ENCODE peak calls at places on chromosome 6, in seven cellular contexts. V, S, N, K, Z, D and J are unnamed samples.

GRCh38 chr6:24933868-24934401 is 1.8 kb downstream of the RIPOR2 start:
- DNase-seq in V (no peak), S (no peak), N (no peak), K (no peak), Z (peak), D (no peak), J (no peak)

GRCh38 chr6:22145823-22146379 is 150.9 kb downstream of the PRL start:
- DNase-seq in V (peak), S (no peak), N (no peak), K (no peak), Z (no peak), D (peak), J (no peak)

GRCh38 chr6:127340171-127340570 is 3.2 kb downstream of the ECHDC1 start:
- DNase-seq in V (no peak), S (no peak), N (no peak), K (no peak), Z (no peak), D (no peak), J (no peak)

GRCh38 chr6:38058022-38058421 is 238.5 kb downstream of the ZFAND3 start:
- DNase-seq in V (peak), S (no peak), N (no peak), K (no peak), Z (no peak), D (no peak), J (no peak)

GRCh38 chr6:107354470-107354869 is 104.9 kb downstream of the PDSS2 start:
- DNase-seq in V (no peak), S (no peak), N (no peak), K (no peak), Z (no peak), D (no peak), J (no peak)

GRCh38 chr6:146153040-146153758 is 124.3 kb downstream of the GRM1 start:
- DNase-seq in V (no peak), S (no peak), N (no peak), K (no peak), Z (no peak), D (no peak), J (no peak)

GRCh38 chr6:75532521-75532920 is 38.9 kb upstream of the FILIP1 start:
- DNase-seq in V (peak), S (no peak), N (no peak), K (no peak), Z (no peak), D (no peak), J (no peak)

GRCh38 chr6:113649276-113649675 is 207.9 kb upstream of the MARCKS start:
- DNase-seq in V (peak), S (no peak), N (no peak), K (no peak), Z (no peak), D (no peak), J (no peak)

GRCh38 chr6:165931675-165932074 is 236.0 kb downstream of the TBXT start:
- DNase-seq in V (no peak), S (no peak), N (no peak), K (no peak), Z (no peak), D (no peak), J (no peak)

GRCh38 chr6:139762587-139763031 is 388.2 kb upstream of the CITED2 start:
- DNase-seq in V (no peak), S (no peak), N (no peak), K (no peak), Z (no peak), D (no peak), J (no peak)

GRCh38 chr6:137547186-137547585 is 53.0 kb upstream of the OLIG3 start:
- DNase-seq in V (no peak), S (no peak), N (no peak), K (no peak), Z (no peak), D (no peak), J (no peak)

GRCh38 chr6:9295641-9296040 is 860.3 kb upstream of the SLC35B3 start:
- DNase-seq in V (no peak), S (no peak), N (no peak), K (no peak), Z (no peak), D (no peak), J (no peak)

GRCh38 chr6:117346142-117346930 is 79.4 kb downstream of the ROS1 start:
- DNase-seq in V (peak), S (no peak), N (no peak), K (no peak), Z (no peak), D (no peak), J (no peak)

GRCh38 chr6:168619560-168620314 is 178.8 kb downstream of the SMOC2 start:
- DNase-seq in V (no peak), S (no peak), N (no peak), K (no peak), Z (no peak), D (no peak), J (no peak)

GRCh38 chr6:170045981-170046667 is 244.8 kb downstream of the DLL1 start:
- DNase-seq in V (no peak), S (no peak), N (no peak), K (no peak), Z (peak), D (peak), J (no peak)

DNA sequence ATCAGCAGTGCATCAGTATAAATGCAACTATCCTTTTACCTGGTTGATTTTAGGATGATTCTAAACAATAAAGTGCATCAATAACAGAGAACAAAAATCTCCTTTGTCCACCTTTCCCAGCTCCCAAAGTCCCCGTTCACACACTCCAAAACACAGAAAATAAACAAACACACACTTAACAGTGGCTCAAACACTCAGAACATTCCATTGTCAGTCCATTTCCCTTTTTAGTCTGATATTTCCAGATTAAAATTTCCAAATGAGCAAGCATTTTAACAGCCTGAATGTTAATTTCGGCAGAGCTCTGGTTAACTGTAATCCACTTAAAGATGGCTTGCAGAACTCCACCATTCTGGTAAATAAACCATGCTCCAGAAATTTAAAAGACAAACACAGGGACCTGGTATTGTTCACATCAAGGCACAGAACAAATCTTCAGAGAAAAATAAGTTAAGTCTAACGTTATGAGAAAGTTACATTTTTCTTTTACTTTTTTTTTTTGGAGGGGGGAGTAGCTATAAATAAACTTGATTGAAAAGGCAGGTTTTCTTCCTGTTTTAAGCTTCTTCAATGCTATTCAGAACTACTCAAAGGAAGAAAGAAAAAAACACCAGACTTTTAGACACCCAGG is 100.8 kb downstream of the DST start:
- DNase-seq in V (no peak), S (no peak), N (no peak), K (no peak), Z (no peak), D (no peak), J (no peak)
- H3K27ac ChIP-seq in V (peak), S (peak), N (peak), K (peak), Z (peak), D (peak), J (peak)

GRCh38 chr6:143687604-143688003 is 9.8 kb downstream of the PHACTR2 start:
- DNase-seq in V (no peak), S (no peak), N (no peak), K (no peak), Z (no peak), D (no peak), J (no peak)
- H3K27ac ChIP-seq in V (peak), S (peak), N (peak), K (peak), Z (peak), D (peak), J (peak)

GRCh38 chr6:157323114-157323923 is at the start of gene TMEM242:
- DNase-seq in V (peak), S (peak), N (peak), K (peak), Z (peak), D (peak), J (peak)
- H3K27ac ChIP-seq in V (peak), S (peak), N (peak), K (peak), Z (peak), D (peak), J (peak)

GRCh38 chr6:152087096-152087495 is 279.6 kb downstream of the ESR1 start:
- DNase-seq in V (peak), S (no peak), N (no peak), K (no peak), Z (no peak), D (no peak), J (no peak)
- H3K27ac ChIP-seq in V (peak), S (no peak), N (no peak), K (no peak), Z (no peak), D (no peak), J (no peak)

GRCh38 chr6:159701413-159701999 is 8.5 kb upstream of the SOD2 start:
- DNase-seq in V (peak), S (peak), N (no peak), K (no peak), Z (no peak), D (no peak), J (no peak)
- H3K27ac ChIP-seq in V (peak), S (peak), N (peak), K (peak), Z (peak), D (peak), J (peak)

GRCh38 chr6:32045811-32046449 is 7.7 kb downstream of the CYP21A2 start:
- DNase-seq in V (no peak), S (no peak), N (no peak), K (no peak), Z (peak), D (peak), J (no peak)
- H3K27ac ChIP-seq in V (no peak), S (peak), N (peak), K (peak), Z (peak), D (no peak), J (peak)

GRCh38 chr6:155077331-155077730 is 82.2 kb downstream of the TIAM2 start:
- DNase-seq in V (peak), S (no peak), N (no peak), K (no peak), Z (no peak), D (no peak), J (no peak)
- H3K27ac ChIP-seq in V (no peak), S (no peak), N (peak), K (no peak), Z (no peak), D (no peak), J (peak)

DNA sequence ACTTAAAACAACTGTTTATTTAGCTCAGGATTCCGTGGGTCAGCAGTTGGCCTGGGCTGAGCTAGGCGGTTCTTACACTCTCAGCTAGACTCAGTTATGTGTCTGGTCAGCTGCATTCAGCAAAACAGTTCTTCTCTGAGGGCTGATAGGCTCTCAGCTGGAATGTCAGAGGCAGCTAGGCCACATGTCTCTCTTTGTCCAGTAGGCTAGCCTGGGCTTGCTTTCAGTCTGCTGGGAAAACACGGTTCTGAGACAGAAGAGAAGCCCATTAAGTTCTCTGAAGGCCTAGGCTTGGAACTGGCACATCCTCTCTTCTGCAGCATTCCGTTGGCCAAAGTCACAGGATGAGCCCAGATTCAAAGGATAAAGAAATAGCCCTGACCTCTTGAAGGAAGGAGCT is 65.6 kb downstream of the TULP4 start:
- DNase-seq in V (peak), S (no peak), N (no peak), K (no peak), Z (no peak), D (no peak), J (no peak)
- H3K27ac ChIP-seq in V (no peak), S (peak), N (no peak), K (no peak), Z (no peak), D (no peak), J (no peak)

GRCh38 chr6:33620584-33621395 is at the start of gene ITPR3:
- DNase-seq in V (no peak), S (peak), N (no peak), K (peak), Z (peak), D (peak), J (no peak)
- H3K27ac ChIP-seq in V (no peak), S (peak), N (peak), K (peak), Z (peak), D (peak), J (peak)